ENCODE peak calls at places on chromosomes 12 and 14, in six cellular contexts. L is NCI-H1092; O is stimulated activated CD8-positive, alpha-beta memory T cell treated with anti-CD3 and anti-CD28 coated beads, Interleukin-12 subunit alpha, Interleukin-12 subunit beta, amount 100 ng/mL, for 4 hours; B is islet precursor cell; J is NCI-H1694; U is HuH-7.5. X is an unnamed sample.

GRCh38 chr14:54501423-54501822 is 8.3 kb upstream of the CGRRF1 start:
- DNase-seq in L (no peak), O (no peak), B (no peak), J (no peak), U (no peak), X (no peak)

GRCh38 chr12:31331242-31331641 is 5.3 kb upstream of the SINHCAF start:
- DNase-seq in L (no peak), O (no peak), B (no peak), J (no peak), U (no peak), X (no peak)

GRCh38 chr12:61934564-61934963 is 325.6 kb upstream of the USP15 start:
- DNase-seq in L (no peak), O (no peak), B (no peak), J (no peak), U (no peak), X (no peak)

GRCh38 chr12:130655010-130655409 is 61.1 kb downstream of the RIMBP2 start:
- DNase-seq in L (no peak), O (no peak), B (no peak), J (no peak), U (no peak), X (no peak)

GRCh38 chr14:32311294-32312009 is 17.6 kb upstream of the AKAP6 start:
- DNase-seq in L (no peak), O (no peak), B (no peak), J (no peak), U (no peak), X (no peak)

GRCh38 chr14:51302319-51303030 is 62.4 kb downstream of the TMX1 start:
- DNase-seq in L (peak), O (no peak), B (peak), J (no peak), U (no peak), X (no peak)

GRCh38 chr12:34166427-34167060 is 144.2 kb downstream of the ALG10 start:
- DNase-seq in L (no peak), O (no peak), B (no peak), J (no peak), U (no peak), X (no peak)

GRCh38 chr14:54395716-54396115 is 1.1 kb upstream of the CDKN3 start:
- DNase-seq in L (no peak), O (no peak), B (no peak), J (no peak), U (no peak), X (no peak)

GRCh38 chr12:73274972-73275371 is 1002.8 kb downstream of the TRHDE start:
- DNase-seq in L (no peak), O (no peak), B (no peak), J (no peak), U (no peak), X (no peak)

GRCh38 chr12:80509781-80510556 is 65.9 kb downstream of the PTPRQ start:
- DNase-seq in L (no peak), O (no peak), B (no peak), J (no peak), U (no peak), X (peak)

GRCh38 chr12:115253049-115253448 is 569.1 kb upstream of the TBX3 start:
- DNase-seq in L (no peak), O (no peak), B (no peak), J (no peak), U (no peak), X (no peak)

GRCh38 chr12:75751769-75752471 is 240.5 kb upstream of the KRR1 start:
- DNase-seq in L (no peak), O (no peak), B (no peak), J (no peak), U (no peak), X (peak)

GRCh38 chr12:113200016-113200797 is 14.7 kb downstream of the RITA1 start:
- DNase-seq in L (no peak), O (no peak), B (no peak), J (no peak), U (no peak), X (no peak)

GRCh38 chr12:115872919-115873357 is 404.6 kb downstream of the MED13L start:
- DNase-seq in L (no peak), O (no peak), B (peak), J (no peak), U (no peak), X (no peak)

GRCh38 chr12:95796225-95796981 is 5.8 kb upstream of the NTN4 start:
- DNase-seq in L (no peak), O (no peak), B (no peak), J (no peak), U (no peak), X (no peak)

GRCh38 chr12:54579696-54580333 is 8.6 kb downstream of the PPP1R1A start:
- DNase-seq in L (peak), O (peak), B (peak), J (peak), U (peak), X (peak)

GRCh38 chr14:95008445-95009217 is 148.7 kb downstream of the DICER1 start:
- DNase-seq in L (no peak), O (no peak), B (no peak), J (no peak), U (no peak), X (no peak)

GRCh38 chr12:75954076-75954475 is 77.5 kb downstream of the PHLDA1 start:
- DNase-seq in L (no peak), O (no peak), B (peak), J (no peak), U (no peak), X (peak)

GRCh38 chr12:120006248-120006975 is 17.4 kb downstream of the BICDL1 start:
- DNase-seq in L (no peak), O (no peak), B (peak), J (no peak), U (no peak), X (no peak)

GRCh38 chr14:54117924-54118323 is 161.3 kb upstream of the BMP4 start:
- DNase-seq in L (no peak), O (no peak), B (no peak), J (no peak), U (no peak), X (no peak)

GRCh38 chr12:63805704-63806672 is 26.3 kb downstream of the RXYLT1 start:
- DNase-seq in L (peak), O (no peak), B (no peak), J (no peak), U (no peak), X (no peak)

GRCh38 chr14:98721061-98721460 is 550.9 kb downstream of the BCL11B start:
- DNase-seq in L (no peak), O (no peak), B (no peak), J (no peak), U (no peak), X (no peak)

GRCh38 chr12:97752129-97752528 is 289.5 kb downstream of the RMST start:
- DNase-seq in L (no peak), O (no peak), B (no peak), J (no peak), U (no peak), X (no peak)

GRCh38 chr12:27710592-27711311 is at the start of gene MRPS35:
- DNase-seq in L (peak), O (peak), B (peak), J (peak), U (peak), X (peak)

GRCh38 chr12:100706029-100706428 is 88.5 kb upstream of the ANO4 start:
- DNase-seq in L (peak), O (no peak), B (no peak), J (no peak), U (no peak), X (no peak)

GRCh38 chr12:58413794-58414193 is 472.4 kb downstream of the ATP23 start:
- DNase-seq in L (no peak), O (no peak), B (no peak), J (no peak), U (no peak), X (no peak)

GRCh38 chr12:105803292-105803691 is 335.5 kb downstream of the NUAK1 start:
- DNase-seq in L (no peak), O (no peak), B (no peak), J (no peak), U (no peak), X (no peak)

GRCh38 chr14:73786632-73786941 is 65.0 kb upstream of the PTGR2 start:
- DNase-seq in L (no peak), O (no peak), B (peak), J (no peak), U (no peak), X (no peak)

GRCh38 chr12:29148065-29148957 is 767 bp upstream of the FAR2 start:
- DNase-seq in L (no peak), O (no peak), B (peak), J (no peak), U (no peak), X (peak)

GRCh38 chr12:94152292-94153083 is 4.1 kb downstream of the PLXNC1 start:
- DNase-seq in L (peak), O (no peak), B (no peak), J (no peak), U (peak), X (no peak)